ENCODE peak calls at places on chromosomes 2 and 18, in seven cellular contexts. J is GM23248, M is GM23338, H is PC-3, B is Karpas-422, O is SK-N-SH, F is HCT116. N is an unnamed sample.

GRCh38 chr2:132515010-132515409 is 98.4 kb downstream of the GPR39 start:
- DNase-seq in J (no peak), M (no peak), H (no peak), B (peak; percentile 49), O (no peak), F (no peak), N (peak; percentile 11)

GRCh38 chr2:238286987-238287386 is 1.4 kb downstream of the PER2 start:
- DNase-seq in J (peak; percentile 52), M (no peak), H (no peak), B (no peak), O (no peak), F (no peak), N (no peak)

GRCh38 chr2:191932261-191932660 is 85.4 kb upstream of the CAVIN2 start:
- DNase-seq in J (no peak), M (no peak), H (no peak), B (no peak), O (no peak), F (no peak), N (no peak)

GRCh38 chr2:180254872-180255271 is 247.8 kb upstream of the CWC22 start:
- DNase-seq in J (no peak), M (no peak), H (no peak), B (no peak), O (no peak), F (no peak), N (no peak)

GRCh38 chr2:176733698-176734430 is 464.6 kb downstream of the MTX2 start:
- DNase-seq in J (no peak), M (no peak), H (no peak), B (no peak), O (no peak), F (no peak), N (no peak)

GRCh38 chr2:71609441-71609840 is 156.1 kb downstream of the DYSF start:
- DNase-seq in J (peak; percentile 77), M (no peak), H (peak; percentile 68), B (no peak), O (no peak), F (no peak), N (no peak)

GRCh38 chr2:17976871-17977746 is 98.6 kb downstream of the KCNS3 start:
- DNase-seq in J (peak; percentile 97), M (no peak), H (peak; percentile 63), B (no peak), O (no peak), F (no peak), N (no peak)

GRCh38 chr2:45825001-45825651 is 173.7 kb downstream of the PRKCE start:
- DNase-seq in J (no peak), M (peak; percentile 42), H (no peak), B (peak; percentile 64), O (no peak), F (no peak), N (peak; percentile 25)

GRCh38 chr2:94622113-94622618 is 249.1 kb upstream of the TEKT4 start:
- DNase-seq in J (peak; percentile 5), M (no peak), H (no peak), B (no peak), O (peak; percentile 8), F (no peak), N (no peak)

GRCh38 chr2:204967199-204967995 is 422.1 kb downstream of the PARD3B start:
- DNase-seq in J (no peak), M (no peak), H (no peak), B (no peak), O (peak; percentile 23), F (no peak), N (no peak)

GRCh38 chr18:35478520-35479435 is 19.0 kb downstream of the INO80C start:
- DNase-seq in J (peak; percentile 95), M (no peak), H (peak; percentile 83), B (peak; percentile 37), O (no peak), F (peak; percentile 95), N (no peak)
- H3K4me3 ChIP-seq in J (peak overlapping the region; percentile 52), M (no peak overlapping the region), H (peak overlapping the region; percentile 48), B (no peak overlapping the region), O (no peak overlapping the region), F (peak overlapping the region; percentile 36), N (no peak overlapping the region)

GRCh38 chr2:64568836-64569235 is 44.7 kb downstream of the AFTPH start:
- DNase-seq in J (peak; percentile 14), M (peak; percentile 11), H (no peak), B (no peak), O (no peak), F (no peak), N (no peak)
- H3K9me2 ChIP-seq in J (no peaks in the 10 kb centered on the region), M (no peaks in the 10 kb centered on the region), H (no peaks in the 10 kb centered on the region), B (no peaks in the 10 kb centered on the region), O (no peaks in the 10 kb centered on the region), F (no peaks in the 10 kb centered on the region), N (no peaks in the 10 kb centered on the region)

DNA sequence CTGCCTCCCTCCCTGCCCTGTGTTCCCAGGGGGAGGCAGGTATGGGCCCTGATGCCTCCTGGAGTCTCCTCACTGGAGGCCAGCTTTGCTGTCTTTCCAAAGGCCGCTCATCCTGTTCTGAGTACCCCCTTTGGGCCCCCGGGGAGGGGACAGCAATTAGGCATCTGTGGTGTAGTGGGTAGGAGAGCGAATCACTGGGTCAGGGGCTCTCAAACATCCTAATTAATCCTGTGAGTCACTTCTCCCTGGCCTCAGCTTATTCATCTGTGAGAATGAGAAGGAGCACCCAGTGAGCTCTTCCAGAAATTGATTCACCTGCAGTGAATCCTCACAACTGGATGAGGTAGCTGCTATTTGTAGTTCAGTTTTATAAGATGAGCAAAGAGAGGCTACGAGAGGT is 16.4 kb downstream of the TET3 start:
- DNase-seq in J (peak; percentile 39), M (no peak), H (peak; percentile 72), B (no peak), O (no peak), F (no peak), N (no peak)
- H3K4me3 ChIP-seq in J (no peak overlapping the region), M (no peak overlapping the region), H (no peak overlapping the region), B (no peak overlapping the region), O (no peak overlapping the region), F (no peak overlapping the region), N (no peak overlapping the region)

GRCh38 chr2:54149623-54150501 is 34.4 kb downstream of the ACYP2 start:
- DNase-seq in J (peak; percentile 43), M (no peak), H (peak; percentile 24), B (no peak), O (no peak), F (no peak), N (no peak)
- H3K9me2 ChIP-seq in J (no peaks in the 10 kb centered on the region), M (no peaks in the 10 kb centered on the region), H (no peaks in the 10 kb centered on the region), B (no peaks in the 10 kb centered on the region), O (no peaks in the 10 kb centered on the region), F (no peaks in the 10 kb centered on the region), N (no peaks in the 10 kb centered on the region)

DNA sequence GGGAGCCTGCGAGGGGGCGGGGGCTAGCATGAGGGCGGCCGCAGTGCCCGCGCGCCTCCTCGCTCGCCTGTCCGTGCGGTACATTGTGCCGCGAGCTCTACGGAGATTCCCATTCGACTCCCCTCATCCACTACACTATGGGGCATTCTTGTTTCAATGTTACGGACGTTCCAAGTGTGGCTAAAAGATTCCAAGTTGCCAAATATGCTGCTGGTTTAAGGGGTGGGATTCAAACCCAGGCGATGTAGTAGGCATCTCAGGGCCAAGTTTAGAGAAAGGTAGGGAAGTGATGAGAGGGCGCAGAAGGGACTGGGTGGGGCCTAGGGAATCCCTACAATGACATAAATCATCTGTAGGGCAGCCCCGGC is 10.0 kb upstream of the CRYBA2 start:
- DNase-seq in J (no peak), M (no peak), H (no peak), B (no peak), O (peak; percentile 96), F (no peak), N (no peak)
- H3K4me3 ChIP-seq in J (no peak overlapping the region), M (peak overlapping the region; percentile 72), H (peak overlapping the region; percentile 66), B (no peak overlapping the region), O (peak overlapping the region; percentile 51), F (peak overlapping the region; percentile 68), N (no peak overlapping the region)

GRCh38 chr2:236777408-236777807 is 207.8 kb downstream of the ACKR3 start:
- DNase-seq in J (no peak), M (no peak), H (no peak), B (no peak), O (no peak), F (no peak), N (no peak)
- H3K9me2 ChIP-seq in J (no peaks in the 10 kb centered on the region), M (no peaks in the 10 kb centered on the region), H (no peaks in the 10 kb centered on the region), B (no peaks in the 10 kb centered on the region), O (no peaks in the 10 kb centered on the region), F (no peaks in the 10 kb centered on the region), N (no peaks in the 10 kb centered on the region)

GRCh38 chr2:58081000-58081399 is 34.4 kb downstream of the VRK2 start:
- DNase-seq in J (no peak), M (no peak), H (peak; percentile 23), B (no peak), O (no peak), F (no peak), N (no peak)
- H3K4me3 ChIP-seq in J (no peak overlapping the region), M (no peak overlapping the region), H (no peak overlapping the region), B (no peak overlapping the region), O (no peak overlapping the region), F (no peak overlapping the region), N (no peak overlapping the region)

DNA sequence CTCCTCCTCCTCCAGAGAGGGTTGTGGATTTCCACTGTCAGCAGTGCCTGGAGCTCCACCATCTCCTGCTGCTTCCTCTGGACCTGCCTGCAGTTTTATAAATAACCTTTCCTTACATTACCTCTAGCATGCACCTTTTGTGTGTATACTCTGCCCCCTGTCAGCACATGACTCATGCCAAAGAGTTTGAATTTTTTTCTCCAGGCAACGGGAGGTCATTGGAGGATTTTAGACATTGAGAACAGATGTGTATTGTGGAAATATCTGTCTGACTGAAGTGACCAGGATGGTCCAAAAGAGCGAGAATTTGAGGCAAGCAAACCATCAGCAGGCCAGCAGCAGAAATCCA is 31.7 kb downstream of the IL37 start:
- DNase-seq in J (peak; percentile 12), M (no peak), H (peak; percentile 82), B (no peak), O (no peak), F (no peak), N (no peak)
- H3K9me2 ChIP-seq in J (no peaks in the 10 kb centered on the region), M (no peaks in the 10 kb centered on the region), H (no peaks in the 10 kb centered on the region), B (no peaks in the 10 kb centered on the region), O (no peaks in the 10 kb centered on the region), F (no peaks in the 10 kb centered on the region), N (no peaks in the 10 kb centered on the region)

GRCh38 chr2:8805278-8806045 is 32.0 kb downstream of the KIDINS220 start:
- DNase-seq in J (no peak), M (no peak), H (no peak), B (no peak), O (no peak), F (no peak), N (no peak)

GRCh38 chr2:8802741-8803140 is 34.7 kb downstream of the KIDINS220 start:
- DNase-seq in J (no peak), M (no peak), H (no peak), B (no peak), O (no peak), F (no peak), N (no peak)

GRCh38 chr2:8803658-8804379 is 33.6 kb downstream of the KIDINS220 start:
- DNase-seq in J (peak; percentile 95), M (no peak), H (peak; percentile 99), B (peak; percentile 58), O (no peak), F (peak; percentile 91), N (no peak)

GRCh38 chr2:8806885-8807701 is 30.3 kb downstream of the KIDINS220 start:
- DNase-seq in J (no peak), M (no peak), H (no peak), B (no peak), O (no peak), F (no peak), N (no peak)
- H3K4me3 ChIP-seq in J (no peak overlapping the region), M (no peak overlapping the region), H (no peak overlapping the region), B (no peak overlapping the region), O (no peak overlapping the region), F (no peak overlapping the region), N (no peak overlapping the region)

N was measured in OCI-LY7.